ENCODE peak calls at places on chromosome 2, in eight cellular contexts. D is mammary epithelial cell, A is colonic mucosa, I is Peyer's patch, K is tibial nerve, Z is brain microvascular endothelial cell, B is retinal pigment epithelial cell, F is cardiac fibroblast. Q is an unnamed sample.

GRCh38 chr2:17830053-17831034 is 14.1 kb downstream of the MSGN1 start:
- DNase-seq in I (peak), A (peak), F (peak), B (no peak), D (peak), Z (peak), K (peak), Q (peak)

GRCh38 chr2:231223458-231223970 is 25.1 kb downstream of the ARMC9 start:
- DNase-seq in D (no peak), F (no peak), B (peak), Z (no peak), A (no peak), I (no peak), K (no peak), Q (no peak)

GRCh38 chr2:225379861-225380260 is 19.6 kb upstream of the NYAP2 start:
- DNase-seq in K (no peak), D (no peak), F (no peak), I (no peak), A (no peak), Z (no peak), B (no peak), Q (no peak)

GRCh38 chr2:28343971-28344715 is 48.5 kb upstream of the FOSL2 start:
- DNase-seq in I (no peak), D (no peak), Z (no peak), A (no peak), K (no peak), B (no peak), F (no peak), Q (no peak)

GRCh38 chr2:216194013-216194412 is 84.9 kb downstream of the XRCC5 start:
- DNase-seq in A (no peak), K (no peak), B (no peak), I (no peak), Z (no peak), D (no peak), F (no peak), Q (no peak)

GRCh38 chr2:38474833-38475566 is 97.9 kb upstream of the ATL2 start:
- DNase-seq in A (no peak), F (no peak), D (no peak), I (no peak), K (no peak), Z (no peak), B (no peak), Q (no peak)

GRCh38 chr2:176553685-176554106 is 284.5 kb downstream of the MTX2 start:
- DNase-seq in I (peak), F (peak), A (peak), D (peak), B (no peak), K (peak), Z (peak), Q (peak)

GRCh38 chr2:236671820-236672520 is 102.3 kb downstream of the ACKR3 start:
- DNase-seq in B (no peak), Z (no peak), K (no peak), I (no peak), D (no peak), F (no peak), A (peak), Q (no peak)

GRCh38 chr2:75130171-75130570 is 69.1 kb downstream of the TACR1 start:
- DNase-seq in A (no peak), D (no peak), Z (no peak), F (no peak), I (no peak), K (no peak), B (no peak), Q (no peak)

GRCh38 chr2:237691908-237692600 is 64.7 kb downstream of the LRRFIP1 start:
- DNase-seq in K (no peak), B (no peak), I (peak), F (peak), A (peak), D (peak), Z (peak), Q (peak)

GRCh38 chr2:161946489-161947107 is 127.4 kb downstream of the DPP4 start:
- DNase-seq in I (no peak), A (peak), K (no peak), B (no peak), Z (peak), F (peak), D (peak), Q (peak)

GRCh38 chr2:197576631-197577030 is 60.8 kb downstream of the MOB4 start:
- DNase-seq in D (no peak), F (peak), B (no peak), K (peak), A (no peak), Z (peak), I (no peak), Q (peak)

GRCh38 chr2:101400048-101400447 is 12.7 kb upstream of the CREG2 start:
- DNase-seq in K (no peak), B (no peak), F (no peak), Z (no peak), A (peak), D (peak), I (no peak), Q (no peak)

GRCh38 chr2:11073791-11074190 is 81.5 kb upstream of the SLC66A3 start:
- DNase-seq in A (no peak), F (peak), K (no peak), B (no peak), D (no peak), I (no peak), Z (no peak), Q (peak)

GRCh38 chr2:96267159-96267971 is 1.3 kb downstream of the CIAO1 start:
- DNase-seq in I (peak), F (peak), K (no peak), D (peak), B (no peak), Z (no peak), A (peak), Q (peak)

GRCh38 chr2:15939854-15940660 is at the start of gene MYCN:
- DNase-seq in A (peak), D (peak), F (peak), I (peak), K (peak), B (no peak), Z (peak), Q (peak)

GRCh38 chr2:215532844-215533243 is 97.0 kb upstream of the FN1 start:
- DNase-seq in B (no peak), A (no peak), F (no peak), D (no peak), I (no peak), Z (no peak), K (no peak), Q (no peak)

DNA sequence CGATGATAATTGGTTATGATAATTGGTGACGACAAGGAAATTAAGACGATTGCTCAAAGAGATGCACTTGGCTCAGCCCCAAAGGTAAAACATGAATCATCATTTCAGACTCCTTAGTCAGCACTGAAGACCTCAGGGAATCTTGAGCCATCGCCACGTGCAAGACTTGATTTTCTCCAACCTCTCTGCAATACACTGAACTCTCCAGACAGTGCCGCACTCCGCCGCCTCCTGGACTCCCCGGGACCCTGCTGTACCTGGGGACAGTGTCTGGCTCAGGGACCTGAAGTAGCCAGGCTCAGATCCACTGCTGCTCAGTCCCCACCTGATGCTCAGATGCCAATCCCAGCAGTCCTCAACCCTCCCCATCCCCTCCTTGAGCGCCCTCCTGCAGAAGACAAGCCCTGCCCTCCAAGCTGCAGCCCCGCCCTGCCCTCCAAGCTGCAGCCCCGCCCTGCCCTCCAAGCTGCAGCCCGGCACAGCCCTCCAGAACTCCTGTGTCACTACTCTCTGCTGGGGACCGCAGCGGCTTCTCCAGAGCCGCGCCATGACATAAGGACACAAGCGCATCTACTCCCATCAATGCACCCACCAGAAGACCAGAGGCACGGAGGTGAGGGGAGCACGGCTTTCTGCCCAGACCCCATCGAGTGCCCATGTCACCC is 1.1 kb downstream of the TMEM18 start:
- DNase-seq in B (peak), F (peak), A (peak), Z (peak), K (no peak), D (peak), I (peak), Q (peak)
- H3K4me3 ChIP-seq in B (peak), F (peak), A (peak), Z (peak), K (peak), D (peak), I (peak), Q (peak)

GRCh38 chr2:234309431-234309830 is 187.4 kb downstream of the ARL4C start:
- DNase-seq in F (no peak), K (no peak), B (no peak), Z (no peak), I (no peak), D (no peak), A (no peak), Q (no peak)

GRCh38 chr2:234307322-234307961 is 189.4 kb downstream of the ARL4C start:
- DNase-seq in D (no peak), A (no peak), Z (no peak), I (no peak), F (no peak), K (no peak), B (no peak), Q (no peak)

GRCh38 chr2:234308814-234309195 is 188.1 kb downstream of the ARL4C start:
- DNase-seq in B (no peak), Z (peak), F (peak), K (no peak), D (no peak), I (no peak), A (peak), Q (peak)

GRCh38 chr2:234306426-234307173 is 190.3 kb downstream of the ARL4C start:
- DNase-seq in F (no peak), K (no peak), A (no peak), I (no peak), D (peak), Z (no peak), B (no peak), Q (no peak)

GRCh38 chr2:234308073-234308813 is 188.6 kb downstream of the ARL4C start:
- DNase-seq in D (no peak), F (peak), B (no peak), I (no peak), Z (peak), A (no peak), K (no peak), Q (no peak)
- TF ChIP-seq CTCF in D (no peak), F (peak), B (no peak), I (no peak), Z (peak), A (no peak), K (no peak), Q (no peak)

GRCh38 chr2:223613017-223613950 is 11.1 kb upstream of the SCG2 start:
- DNase-seq in K (peak), A (peak), B (peak), Z (peak), D (peak), F (peak), I (peak), Q (peak)

GRCh38 chr2:223611061-223611460 is 8.9 kb upstream of the SCG2 start:
- DNase-seq in Z (no peak), I (no peak), D (no peak), K (no peak), F (no peak), A (no peak), B (no peak), Q (no peak)

GRCh38 chr2:223618172-223619035 is 16.2 kb upstream of the SCG2 start:
- DNase-seq in K (no peak), B (no peak), D (no peak), I (no peak), A (no peak), Z (no peak), F (no peak), Q (no peak)

GRCh38 chr2:223614534-223614933 is 12.4 kb upstream of the SCG2 start:
- DNase-seq in A (no peak), I (no peak), D (no peak), B (no peak), F (no peak), Z (no peak), K (no peak), Q (no peak)

DNA sequence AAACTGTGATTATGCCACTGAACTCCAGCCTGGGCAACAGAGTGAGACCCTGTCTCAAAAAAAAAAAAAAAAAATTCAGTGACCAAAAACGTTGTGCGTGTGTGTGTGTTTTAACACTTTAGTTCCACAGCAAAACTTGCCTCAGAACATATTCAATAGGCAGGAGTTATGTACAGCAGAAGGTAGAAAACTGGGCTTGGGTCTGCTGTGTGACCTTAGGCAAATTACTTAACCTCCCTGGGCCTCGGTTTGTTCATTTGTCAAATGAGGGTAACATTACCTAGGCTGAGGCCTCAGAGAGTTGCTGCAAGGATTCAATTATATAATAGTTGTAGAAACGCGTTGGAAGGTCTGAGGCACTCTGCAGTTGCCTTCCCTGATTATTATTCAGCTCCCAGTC is 10.3 kb upstream of the SCG2 start:
- DNase-seq in A (no peak), I (no peak), B (no peak), D (no peak), K (no peak), Z (no peak), F (no peak), Q (no peak)
- H3K4me3 ChIP-seq in A (no peak), I (no peak), B (peak), D (peak), K (peak), Z (peak), F (peak), Q (peak)

GRCh38 chr2:189870396-189871089 is 86.3 kb downstream of the PMS1 start:
- DNase-seq in B (no peak), I (no peak), Z (no peak), D (no peak), A (no peak), F (no peak), K (no peak), Q (peak)
- TF ChIP-seq CTCF in B (no peak), I (no peak), Z (no peak), D (no peak), A (no peak), F (no peak), K (no peak), Q (no peak)

GRCh38 chr2:568639-568963 is 108.6 kb downstream of the TMEM18 start:
- DNase-seq in B (no peak), K (no peak), Z (no peak), D (no peak), A (no peak), I (no peak), F (no peak), Q (no peak)
- H3K4me3 ChIP-seq in B (no peak), K (no peak), Z (no peak), D (no peak), A (no peak), I (no peak), F (no peak), Q (peak)

DNA sequence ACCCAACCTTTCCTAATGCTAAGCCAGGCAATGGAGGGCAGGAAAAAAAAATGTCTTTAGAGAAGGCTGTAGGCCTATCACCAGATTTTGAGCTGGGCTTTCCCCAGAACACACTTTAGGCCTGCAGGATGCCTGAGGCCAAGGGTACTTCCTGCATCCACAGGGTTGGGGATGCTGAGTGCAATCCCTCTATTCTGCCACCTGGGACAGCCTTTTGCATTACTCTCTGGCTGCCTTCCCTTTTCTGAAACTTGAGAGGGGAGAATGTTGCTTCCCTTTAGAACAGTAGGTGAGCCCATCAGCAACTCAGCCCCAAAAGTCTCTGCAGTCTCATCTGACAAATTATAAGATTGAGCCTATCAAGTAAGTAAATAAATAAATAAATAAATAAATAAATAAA is 195.2 kb downstream of the SLC8A1 start:
- DNase-seq in A (no peak), K (no peak), D (peak), Z (no peak), F (peak), B (no peak), I (no peak), Q (no peak)
- TF ChIP-seq CTCF in A (no peak), K (no peak), D (peak), Z (peak), F (peak), B (peak), I (no peak), Q (peak)

GRCh38 chr2:187013058-187013457 is 164.1 kb upstream of the ZSWIM2 start:
- DNase-seq in I (no peak), K (no peak), Z (peak), F (no peak), B (no peak), D (no peak), A (no peak), Q (no peak)
- H3K4me3 ChIP-seq in I (no peak), K (no peak), Z (no peak), F (no peak), B (no peak), D (no peak), A (no peak), Q (no peak)

GRCh38 chr2:217909156-217909820 is 93.5 kb downstream of the TNS1 start:
- DNase-seq in D (no peak), A (no peak), B (no peak), Z (no peak), I (no peak), F (no peak), K (no peak), Q (no peak)
- TF ChIP-seq CTCF in D (no peak), A (no peak), B (peak), Z (peak), I (no peak), F (no peak), K (no peak), Q (no peak)

DNA sequence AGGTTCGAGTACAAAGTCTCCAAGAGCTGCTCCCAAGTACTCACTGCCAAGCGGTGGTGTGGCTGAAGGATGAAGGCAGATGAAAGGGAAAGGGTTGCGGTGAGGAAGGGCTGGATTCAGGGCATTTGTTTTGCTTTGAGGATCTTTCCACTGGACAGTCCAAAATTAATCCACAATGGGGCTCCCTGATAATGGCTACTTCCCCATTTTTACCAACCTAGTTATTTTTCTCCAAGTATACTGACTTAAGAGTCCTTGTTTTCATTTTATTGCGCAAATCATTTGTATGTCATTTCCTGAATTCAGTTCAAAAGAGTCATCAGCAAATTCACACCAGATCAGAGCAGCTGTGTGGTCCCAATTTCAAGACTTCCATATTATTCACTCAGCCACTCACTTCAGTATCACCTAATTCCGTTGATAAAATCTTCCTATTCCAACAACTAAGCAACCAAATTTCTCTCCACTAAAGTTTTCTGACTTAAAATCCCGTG is 497 bp upstream of the SESTD1 start:
- DNase-seq in B (no peak), A (no peak), K (no peak), I (no peak), D (peak), F (peak), Z (no peak), Q (peak)
- H3K4me3 ChIP-seq in B (peak), A (peak), K (peak), I (peak), D (peak), F (peak), Z (peak), Q (peak)

Q was measured in fibroblast of the aortic adventitia.